ENCODE peak calls at places on chromosome 21, in five cellular contexts. One of them, this sample, is unnamed.

GRCh38 chr21:35011681-35012080 is 37.4 kb downstream of the RUNX1 start:
- DNase-seq in cerebellar cortex: no peak
- DNase-seq in stimulated activated CD8-positive, alpha-beta memory T cell treated with anti-CD3 and anti-CD28 coated beads, Interleukin-4, amount 100 ng/mL, for 1 hour: no peak
- DNase-seq in IMR-90: peak
- DNase-seq in neural crest cell: no peak
- DNase-seq in this sample: peak

GRCh38 chr21:36507397-36508018 is 27.6 kb upstream of the CLDN14 start:
- DNase-seq in cerebellar cortex: no peak
- DNase-seq in stimulated activated CD8-positive, alpha-beta memory T cell treated with anti-CD3 and anti-CD28 coated beads, Interleukin-4, amount 100 ng/mL, for 1 hour: no peak
- DNase-seq in IMR-90: peak
- DNase-seq in neural crest cell: no peak
- DNase-seq in this sample: no peak

GRCh38 chr21:14923468-14923867 is 141.3 kb downstream of the NRIP1 start:
- DNase-seq in cerebellar cortex: no peak
- DNase-seq in stimulated activated CD8-positive, alpha-beta memory T cell treated with anti-CD3 and anti-CD28 coated beads, Interleukin-4, amount 100 ng/mL, for 1 hour: no peak
- DNase-seq in IMR-90: peak
- DNase-seq in neural crest cell: no peak
- DNase-seq in this sample: peak

GRCh38 chr21:45457832-45458172 is 52.8 kb downstream of the COL18A1 start:
- DNase-seq in cerebellar cortex: no peak
- DNase-seq in stimulated activated CD8-positive, alpha-beta memory T cell treated with anti-CD3 and anti-CD28 coated beads, Interleukin-4, amount 100 ng/mL, for 1 hour: no peak
- DNase-seq in IMR-90: no peak
- DNase-seq in neural crest cell: no peak
- DNase-seq in this sample: no peak

GRCh38 chr21:45073301-45074047 is 906 bp upstream of the ADARB1 start:
- DNase-seq in cerebellar cortex: peak
- DNase-seq in stimulated activated CD8-positive, alpha-beta memory T cell treated with anti-CD3 and anti-CD28 coated beads, Interleukin-4, amount 100 ng/mL, for 1 hour: no peak
- DNase-seq in IMR-90: peak
- DNase-seq in neural crest cell: peak
- DNase-seq in this sample: no peak

GRCh38 chr21:45768011-45768740 is 124.7 kb downstream of the PCBP3 start:
- DNase-seq in cerebellar cortex: no peak
- DNase-seq in stimulated activated CD8-positive, alpha-beta memory T cell treated with anti-CD3 and anti-CD28 coated beads, Interleukin-4, amount 100 ng/mL, for 1 hour: no peak
- DNase-seq in IMR-90: peak
- DNase-seq in neural crest cell: no peak
- DNase-seq in this sample: peak

GRCh38 chr21:45607922-45608295 is 35.6 kb upstream of the PCBP3 start:
- DNase-seq in cerebellar cortex: no peak
- DNase-seq in stimulated activated CD8-positive, alpha-beta memory T cell treated with anti-CD3 and anti-CD28 coated beads, Interleukin-4, amount 100 ng/mL, for 1 hour: no peak
- DNase-seq in IMR-90: no peak
- DNase-seq in neural crest cell: no peak
- DNase-seq in this sample: no peak

GRCh38 chr21:33025106-33025470 is 647 bp upstream of the OLIG2 start:
- DNase-seq in cerebellar cortex: no peak
- DNase-seq in stimulated activated CD8-positive, alpha-beta memory T cell treated with anti-CD3 and anti-CD28 coated beads, Interleukin-4, amount 100 ng/mL, for 1 hour: no peak
- DNase-seq in IMR-90: no peak
- DNase-seq in neural crest cell: peak
- DNase-seq in this sample: no peak

GRCh38 chr21:46096596-46096981 is 1.3 kb upstream of the COL6A2 start:
- DNase-seq in cerebellar cortex: no peak
- DNase-seq in stimulated activated CD8-positive, alpha-beta memory T cell treated with anti-CD3 and anti-CD28 coated beads, Interleukin-4, amount 100 ng/mL, for 1 hour: no peak
- DNase-seq in IMR-90: no peak
- DNase-seq in neural crest cell: no peak
- DNase-seq in this sample: no peak

GRCh38 chr21:44891631-44892031 is 18.1 kb upstream of the PTTG1IP start:
- DNase-seq in cerebellar cortex: no peak
- DNase-seq in stimulated activated CD8-positive, alpha-beta memory T cell treated with anti-CD3 and anti-CD28 coated beads, Interleukin-4, amount 100 ng/mL, for 1 hour: no peak
- DNase-seq in IMR-90: no peak
- DNase-seq in neural crest cell: no peak
- DNase-seq in this sample: no peak

GRCh38 chr21:41508415-41509205 is 652 bp upstream of the TMPRSS2 start:
- DNase-seq in cerebellar cortex: no peak
- DNase-seq in stimulated activated CD8-positive, alpha-beta memory T cell treated with anti-CD3 and anti-CD28 coated beads, Interleukin-4, amount 100 ng/mL, for 1 hour: no peak
- DNase-seq in IMR-90: no peak
- DNase-seq in neural crest cell: no peak
- DNase-seq in this sample: no peak

GRCh38 chr21:15255359-15256157 is 190.8 kb upstream of the NRIP1 start:
- DNase-seq in cerebellar cortex: no peak
- DNase-seq in stimulated activated CD8-positive, alpha-beta memory T cell treated with anti-CD3 and anti-CD28 coated beads, Interleukin-4, amount 100 ng/mL, for 1 hour: no peak
- DNase-seq in IMR-90: no peak
- DNase-seq in neural crest cell: no peak
- DNase-seq in this sample: no peak

GRCh38 chr21:21003701-21004100 is 5.5 kb downstream of the NCAM2 start:
- DNase-seq in cerebellar cortex: peak
- DNase-seq in stimulated activated CD8-positive, alpha-beta memory T cell treated with anti-CD3 and anti-CD28 coated beads, Interleukin-4, amount 100 ng/mL, for 1 hour: no peak
- DNase-seq in IMR-90: peak
- DNase-seq in neural crest cell: no peak
- DNase-seq in this sample: peak

GRCh38 chr21:17554619-17555472 is 42.0 kb downstream of the CXADR start:
- DNase-seq in cerebellar cortex: peak
- DNase-seq in stimulated activated CD8-positive, alpha-beta memory T cell treated with anti-CD3 and anti-CD28 coated beads, Interleukin-4, amount 100 ng/mL, for 1 hour: no peak
- DNase-seq in IMR-90: peak
- DNase-seq in neural crest cell: no peak
- DNase-seq in this sample: no peak

GRCh38 chr21:42063578-42064521 is 7.3 kb upstream of the UMODL1 start:
- DNase-seq in cerebellar cortex: no peak
- DNase-seq in stimulated activated CD8-positive, alpha-beta memory T cell treated with anti-CD3 and anti-CD28 coated beads, Interleukin-4, amount 100 ng/mL, for 1 hour: no peak
- DNase-seq in IMR-90: no peak
- DNase-seq in neural crest cell: no peak
- DNase-seq in this sample: no peak

GRCh38 chr21:42653492-42654061 is at the start of gene PDE9A:
- DNase-seq in cerebellar cortex: no peak
- DNase-seq in stimulated activated CD8-positive, alpha-beta memory T cell treated with anti-CD3 and anti-CD28 coated beads, Interleukin-4, amount 100 ng/mL, for 1 hour: no peak
- DNase-seq in IMR-90: no peak
- DNase-seq in neural crest cell: peak
- DNase-seq in this sample: no peak

GRCh38 chr21:25809013-25809412 is 74.2 kb downstream of the GABPA start:
- DNase-seq in cerebellar cortex: no peak
- DNase-seq in stimulated activated CD8-positive, alpha-beta memory T cell treated with anti-CD3 and anti-CD28 coated beads, Interleukin-4, amount 100 ng/mL, for 1 hour: no peak
- DNase-seq in IMR-90: peak
- DNase-seq in neural crest cell: no peak
- DNase-seq in this sample: peak

GRCh38 chr21:31908106-31909031 is 35.5 kb downstream of the HUNK start:
- DNase-seq in cerebellar cortex: no peak
- DNase-seq in stimulated activated CD8-positive, alpha-beta memory T cell treated with anti-CD3 and anti-CD28 coated beads, Interleukin-4, amount 100 ng/mL, for 1 hour: no peak
- DNase-seq in IMR-90: peak
- DNase-seq in neural crest cell: no peak
- DNase-seq in this sample: no peak

GRCh38 chr21:25625036-25625435 is 14.0 kb upstream of the JAM2 start:
- DNase-seq in cerebellar cortex: no peak
- DNase-seq in stimulated activated CD8-positive, alpha-beta memory T cell treated with anti-CD3 and anti-CD28 coated beads, Interleukin-4, amount 100 ng/mL, for 1 hour: no peak
- DNase-seq in IMR-90: peak
- DNase-seq in neural crest cell: no peak
- DNase-seq in this sample: peak

GRCh38 chr21:39385299-39386145 is 36.6 kb upstream of the HMGN1 start:
- DNase-seq in cerebellar cortex: peak
- DNase-seq in stimulated activated CD8-positive, alpha-beta memory T cell treated with anti-CD3 and anti-CD28 coated beads, Interleukin-4, amount 100 ng/mL, for 1 hour: no peak
- DNase-seq in IMR-90: peak
- DNase-seq in neural crest cell: no peak
- DNase-seq in this sample: peak

GRCh38 chr21:46065993-46066842 is 31.7 kb upstream of the COL6A2 start:
- DNase-seq in cerebellar cortex: no peak
- DNase-seq in stimulated activated CD8-positive, alpha-beta memory T cell treated with anti-CD3 and anti-CD28 coated beads, Interleukin-4, amount 100 ng/mL, for 1 hour: no peak
- DNase-seq in IMR-90: peak
- DNase-seq in neural crest cell: no peak
- DNase-seq in this sample: peak

GRCh38 chr21:39317134-39318090 is 4.0 kb upstream of the BRWD1 start:
- DNase-seq in cerebellar cortex: no peak
- DNase-seq in stimulated activated CD8-positive, alpha-beta memory T cell treated with anti-CD3 and anti-CD28 coated beads, Interleukin-4, amount 100 ng/mL, for 1 hour: no peak
- DNase-seq in IMR-90: no peak
- DNase-seq in neural crest cell: no peak
- DNase-seq in this sample: no peak

GRCh38 chr21:37423103-37423502 is 56.5 kb downstream of the DYRK1A start:
- DNase-seq in cerebellar cortex: no peak
- DNase-seq in stimulated activated CD8-positive, alpha-beta memory T cell treated with anti-CD3 and anti-CD28 coated beads, Interleukin-4, amount 100 ng/mL, for 1 hour: no peak
- DNase-seq in IMR-90: no peak
- DNase-seq in neural crest cell: no peak
- DNase-seq in this sample: no peak

GRCh38 chr21:20790113-20790512 is 208.1 kb upstream of the NCAM2 start:
- DNase-seq in cerebellar cortex: no peak
- DNase-seq in stimulated activated CD8-positive, alpha-beta memory T cell treated with anti-CD3 and anti-CD28 coated beads, Interleukin-4, amount 100 ng/mL, for 1 hour: no peak
- DNase-seq in IMR-90: no peak
- DNase-seq in neural crest cell: no peak
- DNase-seq in this sample: peak

GRCh38 chr21:28294046-28294445 is 698.6 kb downstream of the LTN1 start:
- DNase-seq in cerebellar cortex: no peak
- DNase-seq in stimulated activated CD8-positive, alpha-beta memory T cell treated with anti-CD3 and anti-CD28 coated beads, Interleukin-4, amount 100 ng/mL, for 1 hour: no peak
- DNase-seq in IMR-90: peak
- DNase-seq in neural crest cell: no peak
- DNase-seq in this sample: peak

GRCh38 chr21:36717901-36718465 is 19.1 kb downstream of the SIM2 start:
- DNase-seq in cerebellar cortex: no peak
- DNase-seq in stimulated activated CD8-positive, alpha-beta memory T cell treated with anti-CD3 and anti-CD28 coated beads, Interleukin-4, amount 100 ng/mL, for 1 hour: no peak
- DNase-seq in IMR-90: no peak
- DNase-seq in neural crest cell: no peak
- DNase-seq in this sample: no peak

GRCh38 chr21:17071093-17071492 is 441.8 kb upstream of the CXADR start:
- DNase-seq in cerebellar cortex: no peak
- DNase-seq in stimulated activated CD8-positive, alpha-beta memory T cell treated with anti-CD3 and anti-CD28 coated beads, Interleukin-4, amount 100 ng/mL, for 1 hour: no peak
- DNase-seq in IMR-90: no peak
- DNase-seq in neural crest cell: no peak
- DNase-seq in this sample: no peak

GRCh38 chr21:32382108-32382601 is 10.7 kb downstream of the URB1 start:
- DNase-seq in cerebellar cortex: no peak
- DNase-seq in stimulated activated CD8-positive, alpha-beta memory T cell treated with anti-CD3 and anti-CD28 coated beads, Interleukin-4, amount 100 ng/mL, for 1 hour: no peak
- DNase-seq in IMR-90: peak
- DNase-seq in neural crest cell: no peak
- DNase-seq in this sample: peak

GRCh38 chr21:34807881-34808568 is 139.2 kb downstream of the CLIC6 start:
- DNase-seq in cerebellar cortex: no peak
- DNase-seq in stimulated activated CD8-positive, alpha-beta memory T cell treated with anti-CD3 and anti-CD28 coated beads, Interleukin-4, amount 100 ng/mL, for 1 hour: peak
- DNase-seq in IMR-90: peak
- DNase-seq in neural crest cell: no peak
- DNase-seq in this sample: peak

GRCh38 chr21:39568380-39568779 is 44.4 kb upstream of the B3GALT5 start:
- DNase-seq in cerebellar cortex: no peak
- DNase-seq in stimulated activated CD8-positive, alpha-beta memory T cell treated with anti-CD3 and anti-CD28 coated beads, Interleukin-4, amount 100 ng/mL, for 1 hour: no peak
- DNase-seq in IMR-90: no peak
- DNase-seq in neural crest cell: no peak
- DNase-seq in this sample: no peak

GRCh38 chr21:44509539-44509938 is 30.5 kb downstream of the KRTAP10-1 start:
- DNase-seq in cerebellar cortex: peak
- DNase-seq in stimulated activated CD8-positive, alpha-beta memory T cell treated with anti-CD3 and anti-CD28 coated beads, Interleukin-4, amount 100 ng/mL, for 1 hour: no peak
- DNase-seq in IMR-90: no peak
- DNase-seq in neural crest cell: no peak
- DNase-seq in this sample: no peak

GRCh38 chr21:31911138-31911907 is 38.5 kb downstream of the HUNK start:
- DNase-seq in cerebellar cortex: no peak
- DNase-seq in stimulated activated CD8-positive, alpha-beta memory T cell treated with anti-CD3 and anti-CD28 coated beads, Interleukin-4, amount 100 ng/mL, for 1 hour: no peak
- DNase-seq in IMR-90: peak
- DNase-seq in neural crest cell: no peak
- DNase-seq in this sample: no peak

GRCh38 chr21:32403201-32403701 is 9.3 kb upstream of the EVA1C start:
- DNase-seq in cerebellar cortex: peak
- DNase-seq in stimulated activated CD8-positive, alpha-beta memory T cell treated with anti-CD3 and anti-CD28 coated beads, Interleukin-4, amount 100 ng/mL, for 1 hour: peak
- DNase-seq in IMR-90: peak
- DNase-seq in neural crest cell: peak
- DNase-seq in this sample: peak

GRCh38 chr21:34072145-34073031 is 990 bp upstream of the MRPS6 start:
- DNase-seq in cerebellar cortex: peak
- DNase-seq in stimulated activated CD8-positive, alpha-beta memory T cell treated with anti-CD3 and anti-CD28 coated beads, Interleukin-4, amount 100 ng/mL, for 1 hour: no peak
- DNase-seq in IMR-90: no peak
- DNase-seq in neural crest cell: no peak
- DNase-seq in this sample: no peak

GRCh38 chr21:46322351-46323226 is 1.1 kb downstream of the C21orf58 start:
- DNase-seq in cerebellar cortex: no peak
- DNase-seq in stimulated activated CD8-positive, alpha-beta memory T cell treated with anti-CD3 and anti-CD28 coated beads, Interleukin-4, amount 100 ng/mL, for 1 hour: no peak
- DNase-seq in IMR-90: peak
- DNase-seq in neural crest cell: no peak
- DNase-seq in this sample: peak

GRCh38 chr21:26061437-26061836 is 109.1 kb downstream of the APP start:
- DNase-seq in cerebellar cortex: peak
- DNase-seq in stimulated activated CD8-positive, alpha-beta memory T cell treated with anti-CD3 and anti-CD28 coated beads, Interleukin-4, amount 100 ng/mL, for 1 hour: no peak
- DNase-seq in IMR-90: peak
- DNase-seq in neural crest cell: no peak
- DNase-seq in this sample: peak

GRCh38 chr21:21682172-21682571 is 684.0 kb downstream of the NCAM2 start:
- DNase-seq in cerebellar cortex: no peak
- DNase-seq in stimulated activated CD8-positive, alpha-beta memory T cell treated with anti-CD3 and anti-CD28 coated beads, Interleukin-4, amount 100 ng/mL, for 1 hour: no peak
- DNase-seq in IMR-90: peak
- DNase-seq in neural crest cell: no peak
- DNase-seq in this sample: peak

GRCh38 chr21:26162081-26162480 is 8.5 kb downstream of the APP start:
- DNase-seq in cerebellar cortex: no peak
- DNase-seq in stimulated activated CD8-positive, alpha-beta memory T cell treated with anti-CD3 and anti-CD28 coated beads, Interleukin-4, amount 100 ng/mL, for 1 hour: no peak
- DNase-seq in IMR-90: no peak
- DNase-seq in neural crest cell: no peak
- DNase-seq in this sample: no peak

This sample was measured in choroid plexus epithelial cell.